ENCODE peak calls at places on chromosomes 4 and X, in five cellular contexts. P is body of pancreas, O is NB4, C is PC-3, T is lower leg skin. D is an unnamed sample.

GRCh38 chr4:84848432-84848831 is 118.1 kb downstream of the WDFY3 start:
- DNase-seq in P (no peak), O (no peak), C (no peak), T (no peak), D (no peak)

GRCh38 chr4:102809691-102810090 is 17.7 kb downstream of the UBE2D3 start:
- DNase-seq in P (no peak), O (no peak), C (no peak), T (no peak), D (no peak)

GRCh38 chrX:40552768-40553167 is 28.0 kb upstream of the ATP6AP2 start:
- DNase-seq in P (no peak), O (peak; percentile 26), C (peak; percentile 34), T (no peak), D (peak; percentile 14)

GRCh38 chr4:130147618-130148017 is 1051.7 kb downstream of the C4orf33 start:
- DNase-seq in P (no peak), O (no peak), C (no peak), T (no peak), D (no peak)

GRCh38 chr4:56314207-56314915 is 72.9 kb downstream of the AASDH start:
- DNase-seq in P (no peak), O (no peak), C (no peak), T (no peak), D (no peak)

GRCh38 chr4:128379860-128380259 is 92.2 kb upstream of the PGRMC2 start:
- DNase-seq in P (peak; percentile 74), O (peak; percentile 31), C (peak; percentile 44), T (no peak), D (peak; percentile 28)

GRCh38 chr4:96767815-96768480 is 928.1 kb downstream of the PDHA2 start:
- DNase-seq in P (no peak), O (no peak), C (peak; percentile 47), T (no peak), D (no peak)

GRCh38 chrX:115940888-115941332 is 229.6 kb upstream of the AGTR2 start:
- DNase-seq in P (peak; percentile 79), O (peak; percentile 68), C (peak; percentile 81), T (no peak), D (peak; percentile 56)

GRCh38 chr4:92163348-92163747 is 140.4 kb upstream of the GRID2 start:
- DNase-seq in P (no peak), O (peak; percentile 26), C (peak; percentile 42), T (no peak), D (peak; percentile 15)

GRCh38 chr4:72779256-72779655 is 210.2 kb upstream of the ADAMTS3 start:
- DNase-seq in P (no peak), O (no peak), C (peak; percentile 40), T (no peak), D (no peak)

GRCh38 chr4:119116925-119117900 is 18.4 kb upstream of the MYOZ2 start:
- DNase-seq in P (no peak), O (no peak), C (no peak), T (no peak), D (no peak)

GRCh38 chrX:37603938-37604409 is 32.5 kb downstream of the LANCL3 start:
- DNase-seq in P (peak; percentile 10), O (no peak), C (no peak), T (no peak), D (peak; percentile 74)

GRCh38 chr4:16695896-16696295 is 202.5 kb downstream of the LDB2 start:
- DNase-seq in P (no peak), O (no peak), C (no peak), T (no peak), D (no peak)

GRCh38 chr4:70746179-70746839 is 24.5 kb downstream of the RUFY3 start:
- DNase-seq in P (no peak), O (no peak), C (no peak), T (no peak), D (no peak)

GRCh38 chr4:100828986-100829685 is 311.3 kb upstream of the EMCN start:
- DNase-seq in P (no peak), O (no peak), C (peak; percentile 70), T (no peak), D (no peak)

GRCh38 chrX:29841750-29842149 is 373.6 kb upstream of the MAGEB2 start:
- DNase-seq in P (no peak), O (peak; percentile 44), C (no peak), T (no peak), D (peak; percentile 10)

GRCh38 chr4:163107754-163108153 is 58.9 kb downstream of the NAF1 start:
- DNase-seq in P (no peak), O (peak; percentile 32), C (peak; percentile 30), T (no peak), D (peak; percentile 31)

GRCh38 chr4:74304136-74304628 is 4.1 kb upstream of the EPGN start:
- DNase-seq in P (no peak), O (no peak), C (no peak), T (no peak), D (no peak)

GRCh38 chr4:114396808-114397207 is 201.8 kb upstream of the UGT8 start:
- DNase-seq in P (no peak), O (no peak), C (no peak), T (no peak), D (no peak)

GRCh38 chr4:114398386-114398785 is 200.2 kb upstream of the UGT8 start:
- DNase-seq in P (no peak), O (no peak), C (no peak), T (no peak), D (no peak)

GRCh38 chr4:114401483-114401882 is 197.1 kb upstream of the UGT8 start:
- DNase-seq in P (no peak), O (no peak), C (no peak), T (no peak), D (no peak)

GRCh38 chr4:114400531-114400930 is 198.1 kb upstream of the UGT8 start:
- DNase-seq in P (no peak), O (no peak), C (peak; percentile 46), T (no peak), D (no peak)

DNA sequence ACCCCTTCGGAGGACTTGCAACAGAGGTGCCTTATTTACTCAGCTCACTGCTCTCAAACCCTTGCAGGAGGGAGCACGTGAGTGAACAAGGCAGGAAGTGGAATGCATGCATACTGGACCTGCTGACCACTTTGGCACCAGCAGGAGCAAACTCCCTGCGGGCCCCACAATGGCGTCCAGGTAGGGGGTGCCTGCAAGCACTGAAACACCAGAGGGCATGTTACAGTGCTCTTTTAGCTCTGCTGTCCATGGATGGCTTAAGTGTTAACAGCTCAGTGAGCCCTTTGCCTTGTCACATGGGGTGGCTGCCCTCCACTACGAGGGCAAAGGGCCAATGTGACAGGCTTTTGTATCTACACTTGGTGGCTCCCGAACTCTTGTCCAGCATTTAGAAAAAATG is 199.5 kb upstream of the UGT8 start:
- DNase-seq in P (no peak), O (no peak), C (no peak), T (no peak), D (no peak)
- TF ChIP-seq CTCF in P (no peak), O (no peak), C (no peak), T (no peak), D (no peak)

GRCh38 chrX:45768666-45769065 is 568.0 kb upstream of the DIPK2B start:
- DNase-seq in P (no peak), O (no peak), C (no peak), T (no peak), D (no peak)

GRCh38 chrX:45771114-45771513 is 570.4 kb upstream of the DIPK2B start:
- DNase-seq in P (no peak), O (peak; percentile 56), C (peak; percentile 96), T (no peak), D (no peak)

GRCh38 chrX:45774961-45775360 is 574.3 kb upstream of the DIPK2B start:
- DNase-seq in P (no peak), O (peak; percentile 68), C (peak; percentile 89), T (no peak), D (no peak)

GRCh38 chrX:45769919-45770582 is 569.4 kb upstream of the DIPK2B start:
- DNase-seq in P (peak; percentile 46), O (peak; percentile 91), C (peak; percentile 78), T (peak; percentile 63), D (peak; percentile 72)

GRCh38 chrX:45771560-45772340 is 571.1 kb upstream of the DIPK2B start:
- DNase-seq in P (no peak), O (peak; percentile 71), C (peak; percentile 64), T (no peak), D (peak; percentile 70)
- H3K4me3 ChIP-seq in P (no peak overlapping the region), O (peak overlapping the region; percentile 66), C (peak overlapping the region; percentile 87), T (no peak overlapping the region), D (peak overlapping the region; percentile 13)

GRCh38 chrX:19349263-19349662 is 5.5 kb downstream of the PDHA1 start:
- DNase-seq in P (no peak), O (no peak), C (no peak), T (no peak), D (no peak)
- TF ChIP-seq CTCF in P (no peak), O (no peak), C (no peak), T (no peak), D (no peak)

GRCh38 chr4:20393486-20394100 is 141.9 kb downstream of the SLIT2 start:
- DNase-seq in P (no peak), O (no peak), C (no peak), T (no peak), D (no peak)
- H3K4me3 ChIP-seq in P (no peak overlapping the region), O (no peak overlapping the region), C (no peak overlapping the region), T (no peak overlapping the region), D (no peak overlapping the region)

DNA sequence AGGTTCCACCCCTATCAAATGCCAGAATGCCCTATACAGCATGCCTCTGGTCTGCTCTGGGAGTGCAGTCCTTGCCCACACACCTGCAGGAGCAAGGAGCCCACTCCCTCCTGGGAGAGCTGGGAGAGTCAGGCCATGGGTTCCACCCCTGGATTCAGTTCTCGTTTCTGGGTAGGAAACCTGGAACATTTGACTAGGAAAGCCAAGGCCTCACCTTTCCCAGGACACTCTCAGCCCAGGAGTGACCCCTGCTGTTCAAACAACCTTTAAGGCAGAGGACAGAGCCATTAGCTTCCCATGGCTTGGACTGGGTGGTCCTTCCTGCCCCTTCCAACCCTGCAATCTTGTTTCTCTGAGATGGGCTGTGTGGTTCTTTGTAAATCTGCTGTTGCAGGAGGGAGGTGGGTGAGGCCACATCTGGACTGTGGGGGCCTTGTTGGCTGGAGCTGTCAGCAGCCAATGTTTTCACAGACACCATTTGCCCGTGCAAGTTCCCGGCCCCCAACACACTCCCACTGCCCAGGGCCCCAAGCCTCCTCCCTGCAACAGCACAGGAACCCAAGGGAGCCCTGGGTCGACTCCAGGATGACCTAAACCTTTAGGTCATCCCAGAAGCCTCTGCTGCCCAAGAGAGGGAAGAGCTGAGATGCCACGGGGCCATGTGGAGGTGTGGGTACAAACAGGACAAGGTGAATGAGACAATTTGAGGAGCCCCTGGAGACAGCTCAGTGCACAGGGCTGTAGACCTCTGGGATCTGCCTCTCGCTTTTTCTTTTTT is 104.4 kb downstream of the PJA1 start:
- DNase-seq in P (peak; percentile 27), O (peak; percentile 4), C (peak; percentile 61), T (no peak), D (no peak)
- TF ChIP-seq CTCF in P (peak; percentile 19), O (no peak), C (peak; percentile 58), T (no peak), D (no peak)

DNA sequence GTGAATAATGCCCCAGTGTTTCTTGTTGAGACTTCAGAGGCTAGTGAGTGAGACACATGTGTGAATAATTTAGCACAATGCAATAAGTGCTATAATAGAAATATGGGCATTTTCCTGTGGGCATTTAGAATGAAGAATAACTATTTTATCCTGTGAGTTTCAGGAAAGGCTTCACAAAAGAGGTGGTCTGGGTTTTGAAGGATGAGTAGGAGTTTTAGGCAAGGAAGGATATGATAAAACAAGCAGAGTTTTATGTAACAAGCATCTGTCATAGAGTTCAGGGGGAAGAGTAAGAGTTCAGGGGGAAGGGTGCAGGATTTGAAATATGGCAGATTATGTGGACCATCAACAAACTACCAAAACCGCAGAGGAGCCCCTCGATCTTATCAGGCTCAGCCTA is 529.2 kb downstream of the INPP4B start:
- DNase-seq in P (no peak), O (no peak), C (no peak), T (no peak), D (no peak)
- H3K4me3 ChIP-seq in P (no peak overlapping the region), O (no peak overlapping the region), C (no peak overlapping the region), T (no peak overlapping the region), D (no peak overlapping the region)

GRCh38 chrX:1323315-1323714 is 13.3 kb upstream of the IL3RA start:
- DNase-seq in P (peak; percentile 16), O (peak; percentile 84), C (peak; percentile 64), T (no peak), D (peak; percentile 89)
- TF ChIP-seq CTCF in P (peak; percentile 6), O (peak; percentile 50), C (peak; percentile 58), T (no peak), D (peak; percentile 44)